ENCODE peak calls at places on chromosomes 3 and 15, in seven cellular contexts. One of them, this sample, is unnamed.

GRCh38 chr3:122263058-122263457 is 62.0 kb upstream of the CSTA start:
- DNase-seq in left lung: no peak
- DNase-seq in hepatocyte: no peak
- DNase-seq in cardiac fibroblast: no peak
- DNase-seq in A549: no peak
- DNase-seq in epithelial cell of esophagus: no peak
- DNase-seq in AG09309: no peak
- DNase-seq in this sample: peak

GRCh38 chr3:88480822-88481221 is 331.1 kb downstream of the C3orf38 start:
- DNase-seq in epithelial cell of esophagus: peak
- DNase-seq in cardiac fibroblast: no peak
- DNase-seq in AG09309: no peak
- DNase-seq in left lung: no peak
- DNase-seq in A549: no peak
- DNase-seq in hepatocyte: no peak
- DNase-seq in this sample: no peak

GRCh38 chr15:96261575-96262034 is 68.9 kb upstream of the NR2F2 start:
- DNase-seq in left lung: no peak
- DNase-seq in AG09309: no peak
- DNase-seq in hepatocyte: peak
- DNase-seq in epithelial cell of esophagus: no peak
- DNase-seq in A549: no peak
- DNase-seq in cardiac fibroblast: no peak
- DNase-seq in this sample: no peak

GRCh38 chr3:129686941-129687340 is 80.5 kb upstream of the PLXND1 start:
- DNase-seq in hepatocyte: peak
- DNase-seq in left lung: no peak
- DNase-seq in AG09309: no peak
- DNase-seq in epithelial cell of esophagus: peak
- DNase-seq in cardiac fibroblast: no peak
- DNase-seq in A549: no peak
- DNase-seq in this sample: peak

GRCh38 chr15:43204016-43204901 is 16.6 kb downstream of the EPB42 start:
- DNase-seq in AG09309: peak
- DNase-seq in A549: peak
- DNase-seq in epithelial cell of esophagus: peak
- DNase-seq in hepatocyte: peak
- DNase-seq in cardiac fibroblast: peak
- DNase-seq in left lung: no peak
- DNase-seq in this sample: peak

GRCh38 chr3:57089043-57089442 is 28.6 kb downstream of the SPATA12 start:
- DNase-seq in cardiac fibroblast: no peak
- DNase-seq in AG09309: no peak
- DNase-seq in A549: no peak
- DNase-seq in hepatocyte: no peak
- DNase-seq in epithelial cell of esophagus: no peak
- DNase-seq in left lung: no peak
- DNase-seq in this sample: no peak

GRCh38 chr3:177835008-177835407 is 637.7 kb upstream of the TBL1XR1 start:
- DNase-seq in A549: no peak
- DNase-seq in cardiac fibroblast: peak
- DNase-seq in AG09309: peak
- DNase-seq in left lung: peak
- DNase-seq in hepatocyte: no peak
- DNase-seq in epithelial cell of esophagus: peak
- DNase-seq in this sample: no peak

GRCh38 chr3:135907422-135908165 is 57.9 kb upstream of the PPP2R3A start:
- DNase-seq in epithelial cell of esophagus: peak
- DNase-seq in left lung: no peak
- DNase-seq in A549: no peak
- DNase-seq in cardiac fibroblast: no peak
- DNase-seq in hepatocyte: no peak
- DNase-seq in AG09309: no peak
- DNase-seq in this sample: peak

GRCh38 chr3:72891053-72891855 is 3.4 kb downstream of the GXYLT2 start:
- DNase-seq in epithelial cell of esophagus: peak
- DNase-seq in A549: no peak
- DNase-seq in AG09309: peak
- DNase-seq in hepatocyte: peak
- DNase-seq in cardiac fibroblast: peak
- DNase-seq in left lung: no peak
- DNase-seq in this sample: no peak

GRCh38 chr3:144524531-144524930 is 552.9 kb downstream of the DIPK2A start:
- DNase-seq in cardiac fibroblast: no peak
- DNase-seq in epithelial cell of esophagus: no peak
- DNase-seq in AG09309: no peak
- DNase-seq in left lung: no peak
- DNase-seq in A549: no peak
- DNase-seq in hepatocyte: no peak
- DNase-seq in this sample: no peak

GRCh38 chr15:70799667-70800450 is 36.5 kb upstream of the UACA start:
- DNase-seq in A549: no peak
- DNase-seq in epithelial cell of esophagus: peak
- DNase-seq in AG09309: peak
- DNase-seq in cardiac fibroblast: peak
- DNase-seq in hepatocyte: peak
- DNase-seq in left lung: no peak
- DNase-seq in this sample: no peak

GRCh38 chr3:28664123-28664522 is 315.5 kb upstream of the AZI2 start:
- DNase-seq in A549: no peak
- DNase-seq in left lung: no peak
- DNase-seq in epithelial cell of esophagus: no peak
- DNase-seq in AG09309: no peak
- DNase-seq in cardiac fibroblast: no peak
- DNase-seq in hepatocyte: no peak
- DNase-seq in this sample: peak

GRCh38 chr15:98668566-98669308 is 20.4 kb downstream of the IGF1R start:
- DNase-seq in hepatocyte: peak
- DNase-seq in AG09309: no peak
- DNase-seq in epithelial cell of esophagus: peak
- DNase-seq in cardiac fibroblast: peak
- DNase-seq in A549: no peak
- DNase-seq in left lung: no peak
- DNase-seq in this sample: no peak

GRCh38 chr3:196569003-196569516 is 600 bp downstream of the FBXO45 start:
- DNase-seq in epithelial cell of esophagus: peak
- DNase-seq in cardiac fibroblast: peak
- DNase-seq in A549: peak
- DNase-seq in AG09309: no peak
- DNase-seq in left lung: peak
- DNase-seq in hepatocyte: peak
- DNase-seq in this sample: peak

GRCh38 chr3:32257641-32258438 is 19.4 kb downstream of the CMTM8 start:
- DNase-seq in A549: no peak
- DNase-seq in AG09309: no peak
- DNase-seq in epithelial cell of esophagus: no peak
- DNase-seq in cardiac fibroblast: no peak
- DNase-seq in left lung: no peak
- DNase-seq in hepatocyte: no peak
- DNase-seq in this sample: no peak

GRCh38 chr15:80208758-80209734 is 43.0 kb downstream of the CTXND1 start:
- DNase-seq in hepatocyte: no peak
- DNase-seq in AG09309: no peak
- DNase-seq in left lung: no peak
- DNase-seq in A549: no peak
- DNase-seq in cardiac fibroblast: no peak
- DNase-seq in epithelial cell of esophagus: no peak
- DNase-seq in this sample: peak

GRCh38 chr3:145721815-145722214 is 439.2 kb downstream of the PLOD2 start:
- DNase-seq in cardiac fibroblast: no peak
- DNase-seq in A549: no peak
- DNase-seq in AG09309: no peak
- DNase-seq in hepatocyte: no peak
- DNase-seq in epithelial cell of esophagus: no peak
- DNase-seq in left lung: no peak
- DNase-seq in this sample: peak

GRCh38 chr3:52063026-52063723 is 6.8 kb upstream of the DUSP7 start:
- DNase-seq in hepatocyte: no peak
- DNase-seq in A549: no peak
- DNase-seq in cardiac fibroblast: no peak
- DNase-seq in left lung: no peak
- DNase-seq in AG09309: no peak
- DNase-seq in epithelial cell of esophagus: no peak
- DNase-seq in this sample: no peak

GRCh38 chr3:126132751-126133511 is 47.5 kb downstream of the ALDH1L1 start:
- DNase-seq in epithelial cell of esophagus: peak
- DNase-seq in left lung: no peak
- DNase-seq in cardiac fibroblast: peak
- DNase-seq in hepatocyte: no peak
- DNase-seq in A549: peak
- DNase-seq in AG09309: no peak
- DNase-seq in this sample: peak

GRCh38 chr3:146067048-146067447 is 93.9 kb downstream of the PLOD2 start:
- DNase-seq in cardiac fibroblast: peak
- DNase-seq in A549: no peak
- DNase-seq in epithelial cell of esophagus: peak
- DNase-seq in left lung: no peak
- DNase-seq in AG09309: peak
- DNase-seq in hepatocyte: no peak
- DNase-seq in this sample: no peak

GRCh38 chr3:69306239-69307185 is 79.4 kb downstream of the FRMD4B start:
- DNase-seq in AG09309: peak
- DNase-seq in cardiac fibroblast: peak
- DNase-seq in hepatocyte: peak
- DNase-seq in left lung: no peak
- DNase-seq in epithelial cell of esophagus: peak
- DNase-seq in A549: peak
- DNase-seq in this sample: peak

GRCh38 chr3:105752791-105753415 is 115.9 kb downstream of the CBLB start:
- DNase-seq in AG09309: no peak
- DNase-seq in hepatocyte: peak
- DNase-seq in A549: no peak
- DNase-seq in left lung: no peak
- DNase-seq in epithelial cell of esophagus: peak
- DNase-seq in cardiac fibroblast: peak
- DNase-seq in this sample: peak

GRCh38 chr3:69072928-69073327 is 7.2 kb downstream of the UBA3 start:
- DNase-seq in AG09309: no peak
- DNase-seq in A549: no peak
- DNase-seq in cardiac fibroblast: no peak
- DNase-seq in left lung: no peak
- DNase-seq in hepatocyte: no peak
- DNase-seq in epithelial cell of esophagus: no peak
- DNase-seq in this sample: no peak

GRCh38 chr3:97872209-97873042 is 50.6 kb downstream of the CRYBG3 start:
- DNase-seq in A549: no peak
- DNase-seq in hepatocyte: peak
- DNase-seq in AG09309: peak
- DNase-seq in epithelial cell of esophagus: peak
- DNase-seq in cardiac fibroblast: peak
- DNase-seq in left lung: no peak
- DNase-seq in this sample: no peak

GRCh38 chr3:134804508-134805480 is 9.7 kb downstream of the EPHB1 start:
- DNase-seq in A549: no peak
- DNase-seq in epithelial cell of esophagus: no peak
- DNase-seq in hepatocyte: no peak
- DNase-seq in left lung: no peak
- DNase-seq in AG09309: no peak
- DNase-seq in cardiac fibroblast: no peak
- DNase-seq in this sample: no peak

GRCh38 chr3:94064243-94064642 is 1.4 kb downstream of the NSUN3 start:
- DNase-seq in A549: no peak
- DNase-seq in epithelial cell of esophagus: no peak
- DNase-seq in AG09309: no peak
- DNase-seq in hepatocyte: no peak
- DNase-seq in cardiac fibroblast: no peak
- DNase-seq in left lung: no peak
- DNase-seq in this sample: no peak

DNA sequence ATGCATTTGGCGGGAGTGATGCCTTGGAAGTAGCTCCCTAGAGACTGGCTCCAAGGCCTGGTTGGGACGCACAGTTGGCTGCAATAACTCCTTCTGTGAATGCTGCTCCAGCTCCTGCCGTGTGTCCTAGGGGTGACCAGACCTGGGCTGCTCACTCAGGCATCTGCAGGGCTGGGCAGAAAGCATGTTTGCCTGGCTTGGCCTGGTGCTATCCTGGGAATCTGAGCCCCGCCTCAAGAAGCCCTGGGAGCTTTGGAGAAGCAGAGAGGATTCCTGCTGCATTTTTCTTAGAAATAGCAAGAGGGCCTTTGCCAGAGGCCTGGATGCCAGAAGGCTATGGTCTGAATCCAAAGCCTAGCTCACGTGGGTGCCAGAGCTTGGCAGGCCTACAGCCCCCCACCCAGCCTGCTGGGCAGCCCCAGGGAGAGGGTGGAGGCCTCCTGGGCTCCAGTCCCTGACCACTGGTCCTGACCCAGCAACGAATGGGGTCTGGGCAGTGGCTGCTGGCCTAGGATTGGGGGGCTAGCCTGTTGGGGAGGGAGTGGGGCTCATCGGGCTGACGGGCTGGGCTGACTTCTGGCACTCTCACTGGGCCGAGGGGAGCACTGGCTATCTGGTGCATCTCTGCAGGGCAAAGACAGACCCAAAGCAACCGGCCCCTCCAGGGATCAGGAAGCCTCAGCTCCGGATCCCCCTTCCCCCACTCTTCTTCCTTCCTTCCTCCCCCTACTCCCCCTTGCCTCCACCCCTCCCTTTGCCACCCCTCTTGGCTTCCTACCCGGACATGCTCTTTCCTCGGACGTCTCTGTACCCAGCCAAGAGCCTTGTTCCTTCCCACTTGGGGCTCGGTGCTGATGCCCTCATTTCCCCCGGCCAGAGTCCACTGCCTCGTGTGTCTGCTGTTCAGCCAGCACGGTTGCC is 10.5 kb downstream of the SEMA3F start:
- DNase-seq in epithelial cell of esophagus: no peak
- DNase-seq in left lung: no peak
- DNase-seq in cardiac fibroblast: peak
- DNase-seq in hepatocyte: no peak
- DNase-seq in AG09309: peak
- DNase-seq in A549: no peak
- DNase-seq in this sample: peak
- H3K4me3 ChIP-seq in epithelial cell of esophagus: peak
- H3K4me3 ChIP-seq in left lung: no peak
- H3K4me3 ChIP-seq in cardiac fibroblast: no peak
- H3K4me3 ChIP-seq in hepatocyte: no peak
- H3K4me3 ChIP-seq in AG09309: no peak
- H3K4me3 ChIP-seq in A549: no peak
- H3K4me3 ChIP-seq in this sample: no peak

GRCh38 chr3:101281616-101282015 is 38.8 kb downstream of the IMPG2 start:
- DNase-seq in left lung: no peak
- DNase-seq in epithelial cell of esophagus: no peak
- DNase-seq in hepatocyte: peak
- DNase-seq in cardiac fibroblast: no peak
- DNase-seq in AG09309: no peak
- DNase-seq in A549: no peak
- DNase-seq in this sample: no peak
- H3K4me3 ChIP-seq in left lung: no peak
- H3K4me3 ChIP-seq in epithelial cell of esophagus: no peak
- H3K4me3 ChIP-seq in hepatocyte: no peak
- H3K4me3 ChIP-seq in cardiac fibroblast: no peak
- H3K4me3 ChIP-seq in AG09309: no peak
- H3K4me3 ChIP-seq in A549: no peak
- H3K4me3 ChIP-seq in this sample: no peak

GRCh38 chr15:77684341-77685081 is 51.8 kb upstream of the LINGO1 start:
- DNase-seq in epithelial cell of esophagus: no peak
- DNase-seq in A549: no peak
- DNase-seq in left lung: no peak
- DNase-seq in hepatocyte: no peak
- DNase-seq in AG09309: no peak
- DNase-seq in cardiac fibroblast: no peak
- DNase-seq in this sample: no peak
- H3K4me3 ChIP-seq in epithelial cell of esophagus: no peak
- H3K4me3 ChIP-seq in A549: no peak
- H3K4me3 ChIP-seq in left lung: no peak
- H3K4me3 ChIP-seq in hepatocyte: no peak
- H3K4me3 ChIP-seq in AG09309: no peak
- H3K4me3 ChIP-seq in cardiac fibroblast: no peak
- H3K4me3 ChIP-seq in this sample: no peak

GRCh38 chr15:82571722-82572222 is 31.5 kb upstream of the RPS17 start:
- DNase-seq in A549: no peak
- DNase-seq in hepatocyte: peak
- DNase-seq in AG09309: peak
- DNase-seq in epithelial cell of esophagus: peak
- DNase-seq in left lung: peak
- DNase-seq in cardiac fibroblast: peak
- DNase-seq in this sample: peak
- H3K4me3 ChIP-seq in A549: no peak
- H3K4me3 ChIP-seq in hepatocyte: no peak
- H3K4me3 ChIP-seq in AG09309: peak
- H3K4me3 ChIP-seq in epithelial cell of esophagus: no peak
- H3K4me3 ChIP-seq in left lung: peak
- H3K4me3 ChIP-seq in cardiac fibroblast: peak
- H3K4me3 ChIP-seq in this sample: no peak

This sample was measured in mesendoderm.